ENCODE peak calls at places on chromosomes 2 and 18, in seven cellular contexts. D, T, A, R, M, G and Y are unnamed samples.

GRCh38 chr2:80001704-80002103 is 302.8 kb downstream of the LRRTM1 start:
- DNase-seq in D (no peak), R (no peak), T (no peak), M (no peak), G (no peak), A (no peak), Y (no peak)

GRCh38 chr2:227154976-227155375 is 9.0 kb downstream of the COL4A4 start:
- DNase-seq in A (no peak), G (no peak), M (no peak), R (peak), T (no peak), D (no peak), Y (no peak)

GRCh38 chr2:191166111-191166755 is 15.4 kb upstream of the STAT4 start:
- DNase-seq in M (no peak), G (no peak), T (peak), R (peak), D (no peak), A (no peak), Y (no peak)

GRCh38 chr2:202249864-202250263 is 11.5 kb upstream of the SUMO1 start:
- DNase-seq in D (no peak), T (no peak), M (no peak), G (no peak), A (no peak), R (no peak), Y (no peak)

GRCh38 chr18:10715791-10716190 is 190.0 kb downstream of the NAPG start:
- DNase-seq in A (no peak), M (no peak), D (no peak), T (no peak), R (peak), G (no peak), Y (no peak)

GRCh38 chr2:161990741-161991140 is 83.3 kb downstream of the DPP4 start:
- DNase-seq in T (no peak), M (no peak), R (peak), G (no peak), A (no peak), D (no peak), Y (no peak)

GRCh38 chr2:44244135-44244871 is 31.0 kb upstream of the SLC3A1 start:
- DNase-seq in T (peak), R (peak), M (peak), G (peak), D (peak), A (peak), Y (peak)

GRCh38 chr18:332007-332406 is 64.2 kb upstream of the THOC1 start:
- DNase-seq in R (no peak), A (no peak), T (no peak), G (no peak), D (no peak), M (no peak), Y (no peak)

GRCh38 chr2:28364611-28365010 is 28.0 kb upstream of the FOSL2 start:
- DNase-seq in T (no peak), D (no peak), M (no peak), A (no peak), G (no peak), R (no peak), Y (no peak)

GRCh38 chr2:120919771-120920437 is 184.2 kb downstream of the GLI2 start:
- DNase-seq in R (peak), D (no peak), A (no peak), G (no peak), M (no peak), T (no peak), Y (no peak)

GRCh38 chr2:105797298-105797819 is 52.6 kb downstream of the NCK2 start:
- DNase-seq in G (no peak), D (peak), T (no peak), A (peak), R (no peak), M (peak), Y (peak)

GRCh38 chr2:21011876-21012556 is 31.9 kb downstream of the APOB start:
- DNase-seq in D (no peak), R (no peak), T (no peak), G (no peak), A (no peak), M (no peak), Y (no peak)

GRCh38 chr2:241936457-241937133 is 67.1 kb downstream of the RTP5 start:
- DNase-seq in M (no peak), D (no peak), G (no peak), R (no peak), A (no peak), T (no peak), Y (no peak)

DNA sequence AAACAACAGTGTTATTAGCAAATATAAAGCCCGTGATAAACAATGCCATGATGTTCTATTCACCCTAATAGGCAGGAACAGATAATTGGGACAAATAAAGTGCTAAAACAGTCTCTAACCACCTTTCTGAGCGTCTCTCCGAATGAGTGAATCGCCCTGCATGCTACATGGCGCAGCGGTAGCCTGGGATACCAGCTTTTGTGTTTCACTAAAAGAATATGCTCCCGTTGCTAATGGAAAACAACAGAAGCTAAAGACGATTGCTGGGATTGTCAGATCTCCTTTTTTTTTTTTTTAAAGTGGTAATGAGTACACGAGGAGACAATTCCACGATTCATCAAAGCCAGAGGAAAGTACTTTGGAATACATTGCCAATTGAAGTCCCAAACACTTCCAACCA is 1815.2 kb upstream of the CELF4 start:
- DNase-seq in M (no peak), T (peak), R (no peak), G (no peak), A (no peak), D (no peak), Y (no peak)
- H3K4me3 ChIP-seq in M (no peak), T (no peak), R (no peak), G (no peak), A (no peak), D (no peak), Y (no peak)

GRCh38 chr2:230751062-230751461 is 38.4 kb downstream of the CAB39 start:
- DNase-seq in T (no peak), D (no peak), M (no peak), R (peak), G (no peak), A (no peak), Y (no peak)
- H3K4me3 ChIP-seq in T (no peak), D (no peak), M (no peak), R (no peak), G (no peak), A (no peak), Y (no peak)

GRCh38 chr2:11744631-11745394 is 1.6 kb upstream of the LPIN1 start:
- DNase-seq in M (peak), R (peak), A (no peak), T (peak), G (no peak), D (no peak), Y (no peak)
- H3K4me3 ChIP-seq in M (no peak), R (no peak), A (no peak), T (no peak), G (peak), D (no peak), Y (peak)

GRCh38 chr2:130355181-130355577 is 677 bp upstream of the PTPN18 start:
- DNase-seq in G (no peak), R (no peak), T (no peak), M (no peak), A (no peak), D (no peak), Y (no peak)

GRCh38 chr2:130354135-130354420 is 1.8 kb upstream of the PTPN18 start:
- DNase-seq in G (no peak), D (no peak), T (no peak), R (no peak), A (no peak), M (no peak), Y (no peak)

GRCh38 chr2:130357864-130358263 is 2.0 kb downstream of the PTPN18 start:
- DNase-seq in M (no peak), D (no peak), R (no peak), T (no peak), A (peak), G (no peak), Y (no peak)

GRCh38 chr2:130353291-130354134 is 2.3 kb upstream of the PTPN18 start:
- DNase-seq in T (no peak), A (no peak), G (no peak), D (no peak), M (no peak), R (no peak), Y (no peak)

GRCh38 chr2:130355578-130356431 is at the start of gene PTPN18:
- DNase-seq in G (peak), M (no peak), A (peak), D (peak), T (peak), R (peak), Y (no peak)
- H3K4me3 ChIP-seq in G (peak), M (no peak), A (peak), D (peak), T (peak), R (peak), Y (peak)

GRCh38 chr2:197327073-197327775 is 16.6 kb upstream of the ANKRD44 start:
- DNase-seq in R (no peak), T (no peak), D (no peak), A (no peak), M (no peak), G (no peak), Y (no peak)
- H3K4me3 ChIP-seq in R (no peak), T (no peak), D (no peak), A (no peak), M (no peak), G (no peak), Y (no peak)

GRCh38 chr2:70099270-70099669 is 12.0 kb downstream of the PCBP1 start:
- DNase-seq in G (no peak), A (no peak), R (no peak), D (no peak), T (no peak), M (no peak), Y (no peak)

GRCh38 chr2:70101174-70101573 is 13.9 kb downstream of the PCBP1 start:
- DNase-seq in G (no peak), D (no peak), M (no peak), T (no peak), R (no peak), A (no peak), Y (no peak)

GRCh38 chr2:70103531-70104061 is 16.3 kb downstream of the PCBP1 start:
- DNase-seq in A (no peak), M (no peak), T (no peak), G (no peak), R (no peak), D (no peak), Y (no peak)

DNA sequence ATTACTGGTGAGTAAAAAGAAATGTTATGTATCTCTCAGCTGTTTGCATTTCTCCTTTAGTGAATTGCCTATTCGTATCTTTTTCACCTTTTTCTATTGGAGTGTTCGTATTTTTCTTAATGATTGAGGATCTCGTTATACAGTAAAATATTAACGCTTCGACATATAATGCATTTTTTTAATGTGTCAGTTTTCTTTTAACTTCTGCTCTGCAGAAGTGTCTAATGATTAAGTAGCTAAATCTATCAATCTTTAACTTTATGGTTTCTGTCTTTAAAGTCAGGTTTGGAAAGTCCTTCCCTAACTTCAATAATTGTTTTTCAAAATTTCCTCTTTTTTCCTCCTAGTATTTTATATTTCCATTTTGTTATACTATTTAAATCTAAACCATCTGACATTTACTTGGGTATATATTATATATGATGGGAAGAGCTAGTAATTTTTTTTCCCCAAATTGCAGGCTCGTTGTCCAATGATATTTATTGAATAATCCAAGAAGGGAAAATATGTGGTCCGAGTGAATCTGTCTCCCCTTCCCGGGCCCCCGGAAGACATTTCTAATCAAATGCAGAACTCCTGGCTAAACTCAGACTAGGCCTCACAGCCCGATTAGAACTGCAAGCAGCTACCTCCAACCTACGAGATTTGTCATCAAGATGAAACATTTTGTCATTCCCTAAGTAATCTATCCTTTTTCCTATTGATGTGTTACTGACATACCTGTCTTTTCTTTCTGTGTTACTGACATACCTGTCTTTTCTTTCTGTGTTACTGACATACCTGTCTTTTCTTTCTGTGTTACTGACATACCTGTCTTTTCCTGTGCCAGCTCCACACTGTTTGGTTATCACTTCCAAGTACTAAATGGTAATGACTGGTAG is 17.2 kb downstream of the PCBP1 start:
- DNase-seq in G (no peak), D (peak), T (no peak), A (no peak), M (no peak), R (peak), Y (no peak)
- H3K4me3 ChIP-seq in G (no peak), D (no peak), T (no peak), A (peak), M (no peak), R (no peak), Y (no peak)

GRCh38 chr2:42243297-42243696 is 74.1 kb downstream of the EML4 start:
- DNase-seq in T (no peak), M (no peak), A (no peak), G (no peak), R (no peak), D (no peak), Y (no peak)

GRCh38 chr2:42245392-42245791 is 76.2 kb downstream of the EML4 start:
- DNase-seq in T (no peak), G (no peak), D (no peak), A (no peak), R (no peak), M (no peak), Y (no peak)

GRCh38 chr2:42248846-42249245 is 79.7 kb downstream of the EML4 start:
- DNase-seq in G (no peak), A (no peak), D (no peak), R (no peak), M (no peak), T (no peak), Y (no peak)

GRCh38 chr2:42241517-42241916 is 72.4 kb downstream of the EML4 start:
- DNase-seq in M (no peak), G (no peak), A (no peak), D (no peak), T (no peak), R (no peak), Y (no peak)

DNA sequence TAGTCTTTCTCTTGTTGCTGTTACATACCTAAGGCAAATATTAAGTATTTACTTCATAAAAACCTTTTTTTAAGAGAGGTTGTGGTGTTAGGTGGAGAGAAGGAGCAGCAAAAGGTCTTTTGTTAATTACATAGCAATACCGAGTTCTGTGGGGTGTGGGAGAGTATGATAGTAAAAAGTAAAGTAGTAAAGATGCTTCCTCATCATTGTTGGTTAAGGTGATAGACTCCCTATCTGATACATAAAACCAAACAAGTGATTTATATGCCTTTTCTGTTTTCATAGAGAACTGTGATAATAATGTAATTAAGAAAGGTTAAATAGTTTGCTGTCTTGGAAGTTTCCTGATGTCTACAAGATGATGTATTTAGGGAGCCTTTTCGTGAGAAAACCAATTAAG is 75.4 kb downstream of the EML4 start:
- DNase-seq in G (no peak), D (no peak), T (no peak), R (no peak), M (no peak), A (no peak), Y (no peak)
- H3K4me3 ChIP-seq in G (no peak), D (no peak), T (no peak), R (no peak), M (no peak), A (no peak), Y (no peak)

GRCh38 chr2:129483366-129483765 is 496.1 kb upstream of the RAB6C start:
- DNase-seq in M (no peak), D (no peak), G (no peak), R (no peak), T (no peak), A (no peak), Y (no peak)
- H3K4me3 ChIP-seq in M (no peak), D (no peak), G (no peak), R (no peak), T (no peak), A (no peak), Y (no peak)

GRCh38 chr2:46315103-46315890 is 18.1 kb downstream of the EPAS1 start:
- DNase-seq in D (no peak), T (no peak), A (no peak), M (no peak), R (peak), G (peak), Y (no peak)
- H3K4me3 ChIP-seq in D (no peak), T (no peak), A (no peak), M (no peak), R (no peak), G (no peak), Y (no peak)

DNA sequence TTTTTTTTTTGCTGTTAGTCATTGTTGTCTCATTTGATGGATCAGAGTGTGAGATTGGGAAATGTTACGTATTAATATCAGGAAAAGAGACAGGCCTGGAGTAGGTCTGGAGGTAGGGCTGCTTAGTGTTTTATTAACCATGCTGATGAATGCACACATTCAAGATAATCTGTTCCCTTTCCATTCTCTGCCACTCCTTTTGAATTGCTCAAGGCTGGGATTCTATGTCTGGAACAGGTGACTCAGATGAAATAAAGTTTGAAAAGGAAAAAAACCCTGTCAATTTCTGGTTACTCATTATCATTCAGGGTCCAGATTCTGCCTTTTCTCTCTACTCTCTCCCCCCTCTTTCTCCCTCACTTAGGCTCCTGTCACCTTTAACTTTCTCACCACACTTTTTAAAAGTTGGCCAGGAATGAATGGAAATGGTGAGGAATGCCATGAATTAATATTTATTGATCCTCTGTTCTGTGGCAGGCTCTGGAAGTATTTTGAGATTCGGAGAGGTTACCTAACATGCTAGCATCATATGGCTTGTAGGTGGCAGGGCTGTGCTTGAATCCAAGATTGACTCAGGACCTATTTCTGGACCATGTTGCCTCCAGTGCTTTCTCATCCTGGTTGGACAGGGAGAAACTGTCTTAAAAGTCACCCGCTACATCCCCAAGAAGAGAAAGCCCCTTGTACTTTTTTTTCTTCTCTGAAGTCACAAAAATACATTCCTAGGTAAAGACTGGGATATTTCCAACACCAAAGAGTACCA is 40.2 kb downstream of the MAP4K4 start:
- DNase-seq in A (no peak), G (no peak), T (no peak), M (no peak), R (no peak), D (no peak), Y (no peak)
- H3K4me3 ChIP-seq in A (no peak), G (no peak), T (no peak), M (no peak), R (no peak), D (no peak), Y (no peak)